ENCODE peak calls at places on chromosome 6, in nine cellular contexts. Z is adrenal gland, B is left ventricle myocardium inferior, U is left lung, T is tibial nerve, R is breast epithelium, O is lower lobe of right lung, E is mesendoderm, X is Karpas-422. J is an unnamed sample.
A peak's percentile ranks its signal among the peaks of the same experiment; 100 is the strongest.

GRCh38 chr6:33750244-33750991 is 3.7 kb upstream of the IP6K3 start:
- DNase-seq in Z (no peak), B (no peak), U (no peak), T (no peak), R (no peak), O (no peak), E (no peak), X (no peak), J (no peak)

GRCh38 chr6:109229536-109229935 is 134.2 kb downstream of the CEP57L1 start:
- DNase-seq in Z (no peak), B (no peak), U (no peak), T (no peak), R (no peak), O (no peak), E (no peak), X (no peak), J (no peak)

GRCh38 chr6:109720336-109720735 is 29.2 kb downstream of the FIG4 start:
- DNase-seq in Z (no peak), B (no peak), U (no peak), T (no peak), R (no peak), O (no peak), E (no peak), X (no peak), J (no peak)

GRCh38 chr6:40480678-40481077 is 106.5 kb downstream of the LRFN2 start:
- DNase-seq in Z (no peak), B (no peak), U (no peak), T (no peak), R (no peak), O (no peak), E (no peak), X (no peak), J (no peak)

GRCh38 chr6:15897063-15897934 is 231.6 kb upstream of the MYLIP start:
- DNase-seq in Z (peak; percentile 20), B (peak; percentile 19), U (no peak), T (no peak), R (no peak), O (no peak), E (peak; percentile 47), X (no peak), J (no peak)

GRCh38 chr6:40962241-40962640 is 76.8 kb downstream of the UNC5CL start:
- DNase-seq in Z (no peak), B (no peak), U (no peak), T (no peak), R (peak; percentile 19), O (no peak), E (peak; percentile 69), X (no peak), J (no peak)

GRCh38 chr6:149809798-149810197 is 54.4 kb downstream of the LRP11 start:
- DNase-seq in Z (no peak), B (no peak), U (no peak), T (no peak), R (no peak), O (no peak), E (no peak), X (no peak), J (no peak)

GRCh38 chr6:163391983-163392382 is 22.5 kb upstream of the QKI start:
- DNase-seq in Z (no peak), B (no peak), U (no peak), T (no peak), R (no peak), O (no peak), E (no peak), X (no peak), J (no peak)

GRCh38 chr6:154474636-154475428 is 35.7 kb downstream of the CNKSR3 start:
- DNase-seq in Z (no peak), B (no peak), U (no peak), T (no peak), R (peak; percentile 71), O (no peak), E (no peak), X (no peak), J (no peak)

GRCh38 chr6:153162646-153163045 is 31.6 kb upstream of the RGS17 start:
- DNase-seq in Z (no peak), B (no peak), U (no peak), T (no peak), R (no peak), O (no peak), E (no peak), X (no peak), J (no peak)

GRCh38 chr6:104908031-104908430 is 48.3 kb upstream of the HACE1 start:
- DNase-seq in Z (no peak), B (no peak), U (no peak), T (no peak), R (no peak), O (no peak), E (peak; percentile 76), X (no peak), J (no peak)

GRCh38 chr6:15329154-15329781 is 83.4 kb downstream of the JARID2 start:
- DNase-seq in Z (no peak), B (no peak), U (no peak), T (no peak), R (no peak), O (no peak), E (peak; percentile 55), X (no peak), J (no peak)

GRCh38 chr6:80095600-80095999 is 10.9 kb upstream of the BCKDHB start:
- DNase-seq in Z (no peak), B (no peak), U (no peak), T (no peak), R (no peak), O (no peak), E (no peak), X (no peak), J (peak; percentile 32)

GRCh38 chr6:125717120-125717731 is 32.2 kb upstream of the HEY2 start:
- DNase-seq in Z (no peak), B (no peak), U (no peak), T (no peak), R (no peak), O (no peak), E (no peak), X (no peak), J (no peak)

GRCh38 chr6:29516108-29516507 is 28.4 kb upstream of the MAS1L start:
- DNase-seq in Z (no peak), B (no peak), U (no peak), T (no peak), R (no peak), O (no peak), E (no peak), X (peak; percentile 41), J (peak; percentile 18)

GRCh38 chr6:33211666-33212422 is 3.5 kb downstream of the RING1 start:
- DNase-seq in Z (no peak), B (no peak), U (no peak), T (no peak), R (no peak), O (no peak), E (peak; percentile 56), X (no peak), J (no peak)

GRCh38 chr6:108564178-108564577 is 3.5 kb downstream of the FOXO3 start:
- DNase-seq in Z (no peak), B (no peak), U (no peak), T (no peak), R (no peak), O (no peak), E (no peak), X (no peak), J (no peak)

GRCh38 chr6:31660224-31660997 is at the start of gene C6orf47:
- DNase-seq in Z (peak; percentile 85), B (peak; percentile 90), U (peak; percentile 97), T (peak; percentile 75), R (peak; percentile 80), O (peak; percentile 93), E (peak; percentile 90), X (peak; percentile 93), J (peak; percentile 72)

GRCh38 chr6:109239192-109239917 is 142.9 kb downstream of the CD164 start:
- DNase-seq in Z (no peak), B (no peak), U (no peak), T (no peak), R (no peak), O (peak; percentile 62), E (no peak), X (no peak), J (no peak)

GRCh38 chr6:1087112-1087843 is 224.6 kb upstream of the FOXQ1 start:
- DNase-seq in Z (no peak), B (no peak), U (no peak), T (no peak), R (no peak), O (no peak), E (no peak), X (no peak), J (no peak)
- H3K27ac ChIP-seq in Z (no peak overlapping the region), B (no peak overlapping the region), U (no peak overlapping the region), T (no peak overlapping the region), R (no peak overlapping the region), O (no peak overlapping the region), E (no peak overlapping the region), X (no peak overlapping the region), J (no peak overlapping the region)

GRCh38 chr6:83073620-83074019 is 6.1 kb downstream of the DOP1A start:
- DNase-seq in Z (no peak), B (no peak), U (no peak), T (no peak), R (no peak), O (no peak), E (no peak), X (no peak), J (no peak)
- H3K27ac ChIP-seq in Z (no peak overlapping the region), B (no peak overlapping the region), U (no peak overlapping the region), T (no peak overlapping the region), R (no peak overlapping the region), O (no peak overlapping the region), E (no peak overlapping the region), X (no peak overlapping the region), J (no peak overlapping the region)

GRCh38 chr6:150928882-150929281 is 63.4 kb downstream of the MTHFD1L start:
- DNase-seq in Z (no peak), B (no peak), U (no peak), T (no peak), R (no peak), O (no peak), E (peak; percentile 28), X (no peak), J (no peak)
- H3K27ac ChIP-seq in Z (no peak overlapping the region), B (no peak overlapping the region), U (no peak overlapping the region), T (peak overlapping the region; percentile 0), R (no peak overlapping the region), O (no peak overlapping the region), E (no peak overlapping the region), X (no peak overlapping the region), J (no peak overlapping the region)

GRCh38 chr6:156398371-156398770 is 378.8 kb upstream of the ARID1B start:
- DNase-seq in Z (no peak), B (no peak), U (no peak), T (no peak), R (no peak), O (no peak), E (no peak), X (no peak), J (no peak)

GRCh38 chr6:156396068-156396771 is 381.0 kb upstream of the ARID1B start:
- DNase-seq in Z (no peak), B (no peak), U (no peak), T (no peak), R (no peak), O (no peak), E (no peak), X (no peak), J (peak; percentile 69)

GRCh38 chr6:156396791-156397418 is 380.3 kb upstream of the ARID1B start:
- DNase-seq in Z (no peak), B (no peak), U (peak; percentile 77), T (no peak), R (no peak), O (no peak), E (peak; percentile 21), X (no peak), J (no peak)

GRCh38 chr6:156391977-156392376 is 385.2 kb upstream of the ARID1B start:
- DNase-seq in Z (no peak), B (no peak), U (no peak), T (no peak), R (no peak), O (no peak), E (no peak), X (no peak), J (no peak)

GRCh38 chr6:156395276-156395675 is 381.9 kb upstream of the ARID1B start:
- DNase-seq in Z (no peak), B (no peak), U (no peak), T (no peak), R (no peak), O (no peak), E (no peak), X (no peak), J (peak; percentile 62)
- H3K27ac ChIP-seq in Z (no peak overlapping the region), B (no peak overlapping the region), U (no peak overlapping the region), T (no peak overlapping the region), R (no peak overlapping the region), O (no peak overlapping the region), E (no peak overlapping the region), X (no peak overlapping the region), J (peak overlapping the region; percentile 78)

J was measured in CD4-positive, CD25-positive, alpha-beta regulatory T cell.